ENCODE peak calls at places on chromosomes 3 and 15, in seven cellular contexts. S, J, K, T, W, E and B are unnamed samples.

GRCh38 chr3:16055606-16056209 is 118.8 kb upstream of the GALNT15 start:
- DNase-seq in S (no peak), J (no peak), K (no peak), T (no peak), W (no peak), E (no peak), B (no peak)

GRCh38 chr3:355622-356021 is 159.1 kb downstream of the CHL1 start:
- DNase-seq in S (no peak), J (no peak), K (no peak), T (peak), W (no peak), E (no peak), B (no peak)

GRCh38 chr3:129228891-129229585 is 20.4 kb upstream of the COPG1 start:
- DNase-seq in S (no peak), J (no peak), K (no peak), T (peak), W (no peak), E (no peak), B (no peak)

GRCh38 chr3:132231633-132232032 is 85.6 kb upstream of the ACP3 start:
- DNase-seq in S (no peak), J (no peak), K (no peak), T (peak), W (no peak), E (no peak), B (no peak)

GRCh38 chr3:97245201-97245910 is 431.0 kb downstream of the EPHA6 start:
- DNase-seq in S (no peak), J (no peak), K (no peak), T (no peak), W (no peak), E (no peak), B (no peak)

GRCh38 chr3:48155122-48155521 is 33.1 kb downstream of the CDC25A start:
- DNase-seq in S (no peak), J (no peak), K (no peak), T (peak), W (no peak), E (no peak), B (no peak)

GRCh38 chr3:62805578-62805977 is 69.6 kb downstream of the CADPS start:
- DNase-seq in S (no peak), J (no peak), K (no peak), T (no peak), W (no peak), E (no peak), B (no peak)

GRCh38 chr3:123859177-123859576 is 25.0 kb downstream of the MYLK start:
- DNase-seq in S (no peak), J (peak), K (no peak), T (peak), W (no peak), E (no peak), B (no peak)

GRCh38 chr15:75782926-75783325 is 60.3 kb upstream of the UBE2Q2 start:
- DNase-seq in S (no peak), J (no peak), K (no peak), T (no peak), W (no peak), E (no peak), B (peak)

GRCh38 chr15:60970246-60971170 is 258.6 kb downstream of the RORA start:
- DNase-seq in S (no peak), J (no peak), K (no peak), T (no peak), W (no peak), E (no peak), B (no peak)

GRCh38 chr3:100090669-100091005 is 23.7 kb downstream of the FILIP1L start:
- DNase-seq in S (no peak), J (no peak), K (no peak), T (no peak), W (no peak), E (no peak), B (no peak)

GRCh38 chr3:128322030-128323022 is 144.4 kb downstream of the DNAJB8 start:
- DNase-seq in S (no peak), J (no peak), K (no peak), T (peak), W (peak), E (peak), B (peak)

GRCh38 chr3:170419301-170420087 is 826 bp downstream of the CLDN11 start:
- DNase-seq in S (no peak), J (no peak), K (peak), T (peak), W (no peak), E (no peak), B (no peak)

GRCh38 chr3:89380006-89380405 is 272.6 kb downstream of the EPHA3 start:
- DNase-seq in S (no peak), J (no peak), K (no peak), T (peak), W (no peak), E (no peak), B (no peak)

GRCh38 chr15:78216276-78217229 is 17.8 kb downstream of the ACSBG1 start:
- DNase-seq in S (peak), J (no peak), K (no peak), T (no peak), W (no peak), E (no peak), B (no peak)

GRCh38 chr3:30654269-30654668 is 47.9 kb downstream of the TGFBR2 start:
- DNase-seq in S (no peak), J (no peak), K (no peak), T (no peak), W (no peak), E (no peak), B (no peak)

GRCh38 chr15:31279221-31280036 is 47.2 kb upstream of the KLF13 start:
- DNase-seq in S (peak), J (no peak), K (peak), T (no peak), W (no peak), E (no peak), B (peak)

GRCh38 chr3:23159929-23160328 is 43.2 kb upstream of the UBE2E2 start:
- DNase-seq in S (no peak), J (peak), K (no peak), T (peak), W (no peak), E (no peak), B (no peak)

GRCh38 chr3:147415337-147415736 is 6.2 kb downstream of the ZIC1 start:
- DNase-seq in S (no peak), J (no peak), K (no peak), T (no peak), W (peak), E (no peak), B (no peak)

GRCh38 chr3:26624209-26624775 is 1.7 kb downstream of the LRRC3B start:
- DNase-seq in S (no peak), J (no peak), K (peak), T (no peak), W (no peak), E (no peak), B (no peak)

GRCh38 chr3:14435175-14436011 is 33.0 kb downstream of the SLC6A6 start:
- DNase-seq in S (no peak), J (no peak), K (no peak), T (no peak), W (no peak), E (no peak), B (no peak)

GRCh38 chr3:14925729-14926591 is 21.4 kb upstream of the NR2C2 start:
- DNase-seq in S (no peak), J (peak), K (no peak), T (peak), W (peak), E (no peak), B (no peak)

GRCh38 chr15:71391421-71392047 is 276.3 kb downstream of the THSD4 start:
- DNase-seq in S (no peak), J (no peak), K (no peak), T (no peak), W (no peak), E (no peak), B (no peak)

GRCh38 chr3:72345237-72345878 is 502.9 kb downstream of the SHQ1 start:
- DNase-seq in S (no peak), J (no peak), K (no peak), T (peak), W (no peak), E (no peak), B (no peak)

GRCh38 chr15:51038258-51039042 is 56.3 kb downstream of the TNFAIP8L3 start:
- DNase-seq in S (no peak), J (no peak), K (no peak), T (no peak), W (no peak), E (no peak), B (no peak)
- TF ChIP-seq CTCF in S (no peak), J (no peak), K (no peak), T (no peak), W (no peak), E (no peak), B (no peak)

GRCh38 chr3:41751597-41751996 is 210.3 kb downstream of the ULK4 start:
- DNase-seq in S (no peak), J (no peak), K (no peak), T (no peak), W (no peak), E (no peak), B (no peak)

GRCh38 chr3:41749988-41750387 is 211.9 kb downstream of the ULK4 start:
- DNase-seq in S (no peak), J (no peak), K (no peak), T (no peak), W (no peak), E (no peak), B (no peak)

GRCh38 chr3:41753651-41754050 is 208.3 kb downstream of the ULK4 start:
- DNase-seq in S (no peak), J (no peak), K (no peak), T (no peak), W (no peak), E (no peak), B (no peak)
- TF ChIP-seq CTCF in S (no peak), J (no peak), K (no peak), T (no peak), W (no peak), E (no peak), B (no peak)

GRCh38 chr15:100434038-100434437 is 92.3 kb upstream of the ADAMTS17 start:
- DNase-seq in S (no peak), J (no peak), K (no peak), T (no peak), W (no peak), E (no peak), B (no peak)

GRCh38 chr15:100437261-100437660 is 91.5 kb downstream of the CERS3 start:
- DNase-seq in S (no peak), J (no peak), K (no peak), T (no peak), W (no peak), E (no peak), B (no peak)

GRCh38 chr15:100429116-100429728 is 87.4 kb upstream of the ADAMTS17 start:
- DNase-seq in S (no peak), J (no peak), K (no peak), T (no peak), W (no peak), E (no peak), B (no peak)

GRCh38 chr15:100430381-100430780 is 88.6 kb upstream of the ADAMTS17 start:
- DNase-seq in S (no peak), J (no peak), K (no peak), T (no peak), W (no peak), E (no peak), B (no peak)

DNA sequence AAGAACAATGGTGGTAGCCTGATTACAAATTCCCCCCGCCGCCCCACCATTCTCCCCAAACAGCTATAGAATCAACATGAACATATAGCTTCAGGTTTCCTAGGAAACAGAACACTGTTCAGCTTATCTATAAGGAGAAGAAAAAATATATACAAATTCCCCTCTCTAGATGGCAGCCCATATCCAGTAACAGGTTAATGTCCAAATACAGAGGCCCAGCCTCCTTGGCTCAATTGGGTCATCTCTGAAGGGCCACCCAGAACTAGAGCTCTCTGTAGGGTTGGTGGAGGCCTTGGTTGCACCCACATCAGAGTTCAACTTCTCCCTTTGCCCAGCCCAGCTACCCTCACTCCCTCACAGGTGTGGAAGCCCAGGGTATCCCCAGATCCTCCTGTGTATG is 91.5 kb upstream of the ADAMTS17 start:
- DNase-seq in S (no peak), J (no peak), K (no peak), T (no peak), W (no peak), E (no peak), B (no peak)
- TF ChIP-seq CTCF in S (no peak), J (no peak), K (no peak), T (no peak), W (no peak), E (no peak), B (no peak)

GRCh38 chr3:155360281-155360680 is 66.8 kb upstream of the STRIT1 start:
- DNase-seq in S (no peak), J (no peak), K (no peak), T (no peak), W (no peak), E (no peak), B (no peak)

GRCh38 chr3:155352900-155353490 is 59.5 kb upstream of the STRIT1 start:
- DNase-seq in S (no peak), J (no peak), K (no peak), T (peak), W (peak), E (no peak), B (no peak)

GRCh38 chr3:155354658-155355057 is 61.2 kb upstream of the STRIT1 start:
- DNase-seq in S (no peak), J (no peak), K (no peak), T (no peak), W (no peak), E (no peak), B (no peak)

GRCh38 chr3:155356594-155357370 is 63.3 kb upstream of the STRIT1 start:
- DNase-seq in S (no peak), J (no peak), K (no peak), T (no peak), W (no peak), E (no peak), B (no peak)
- TF ChIP-seq CTCF in S (no peak), J (peak), K (no peak), T (peak), W (no peak), E (no peak), B (peak)

DNA sequence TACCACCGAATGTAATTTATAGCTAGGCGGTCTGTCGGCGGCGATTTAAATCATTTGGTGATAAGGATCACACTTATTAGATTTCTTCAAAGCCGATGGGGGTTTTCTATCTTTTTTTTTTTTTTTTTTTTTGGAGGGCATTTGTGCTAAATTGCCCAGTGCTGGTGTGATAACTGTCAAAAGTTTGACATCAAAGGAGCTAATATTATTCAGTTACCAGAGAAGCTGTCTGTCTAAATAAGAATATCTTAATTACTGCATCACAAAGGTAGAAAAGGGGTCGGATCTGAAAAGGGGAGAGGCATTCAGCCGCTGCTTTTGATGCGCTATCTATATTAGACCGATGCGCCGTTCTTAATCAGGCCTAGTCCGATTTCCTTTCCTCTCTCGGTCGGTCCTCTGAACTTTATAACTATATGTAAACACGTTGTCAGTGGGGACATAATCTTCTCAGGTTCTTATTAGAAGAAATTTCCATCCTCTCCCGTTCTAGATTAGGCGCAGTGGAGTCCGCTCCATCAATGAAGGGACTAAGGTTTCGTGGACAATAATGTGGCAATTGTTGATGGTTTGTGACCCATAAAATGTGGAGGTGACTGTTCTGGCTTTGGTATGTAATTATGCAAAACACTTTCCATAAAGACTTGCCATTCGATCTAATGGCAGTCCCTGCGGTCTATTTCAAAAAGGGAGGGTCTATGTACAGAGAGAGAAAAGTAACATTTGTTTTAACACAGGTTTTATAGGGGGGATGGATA is 31.7 kb downstream of the NR2F2 start:
- DNase-seq in S (no peak), J (no peak), K (no peak), T (peak), W (peak), E (no peak), B (no peak)
- TF ChIP-seq CTCF in S (no peak), J (no peak), K (no peak), T (no peak), W (no peak), E (no peak), B (no peak)

GRCh38 chr3:94525039-94525438 is 462.2 kb downstream of the NSUN3 start:
- DNase-seq in S (no peak), J (no peak), K (no peak), T (peak), W (no peak), E (no peak), B (no peak)
- TF ChIP-seq CTCF in S (no peak), J (no peak), K (no peak), T (peak), W (no peak), E (no peak), B (peak)

GRCh38 chr15:37932522-37932921 is 1.9 kb upstream of the TMCO5A start:
- DNase-seq in S (no peak), J (no peak), K (no peak), T (no peak), W (no peak), E (no peak), B (no peak)
- TF ChIP-seq CTCF in S (no peak), J (no peak), K (no peak), T (no peak), W (no peak), E (no peak), B (no peak)

GRCh38 chr15:28903555-28903954 is 17.8 kb downstream of the APBA2 start:
- DNase-seq in S (no peak), J (no peak), K (no peak), T (no peak), W (no peak), E (no peak), B (no peak)

GRCh38 chr15:28902856-28903255 is 17.1 kb downstream of the APBA2 start:
- DNase-seq in S (no peak), J (no peak), K (no peak), T (no peak), W (no peak), E (no peak), B (no peak)

GRCh38 chr15:28901587-28901980 is 15.8 kb downstream of the APBA2 start:
- DNase-seq in S (no peak), J (no peak), K (no peak), T (no peak), W (no peak), E (no peak), B (no peak)

GRCh38 chr15:28900892-28901586 is 15.3 kb downstream of the APBA2 start:
- DNase-seq in S (no peak), J (no peak), K (no peak), T (no peak), W (no peak), E (no peak), B (no peak)

GRCh38 chr15:28901987-28902745 is 16.4 kb downstream of the APBA2 start:
- DNase-seq in S (no peak), J (no peak), K (no peak), T (no peak), W (no peak), E (no peak), B (no peak)
- TF ChIP-seq CTCF in S (no peak), J (no peak), K (no peak), T (peak), W (no peak), E (no peak), B (no peak)